ENCODE peak calls at places on chromosomes 3 and 15, in nine cellular contexts. L is brain microvascular endothelial cell, C is OCI-LY7, G is aorta, S is HCT116, V is upper lobe of right lung, W is HAP-1, E is neuronal stem cell, F is lung. A is an unnamed sample.

GRCh38 chr3:194140520-194141414 is 4.8 kb downstream of the HES1 start:
- DNase-seq in F (peak; percentile 43), S (no peak), L (peak; percentile 66), V (peak; percentile 85), W (peak; percentile 22), G (peak; percentile 85), C (no peak), E (peak; percentile 44), A (peak; percentile 73)

GRCh38 chr3:100781311-100781710 is 72.0 kb downstream of the TFG start:
- DNase-seq in W (no peak), C (no peak), V (no peak), L (no peak), G (no peak), S (no peak), F (no peak), E (no peak), A (no peak)

GRCh38 chr15:91717811-91718210 is 135.7 kb upstream of the SLCO3A1 start:
- DNase-seq in W (no peak), E (no peak), V (no peak), G (no peak), S (no peak), F (no peak), C (no peak), L (no peak), A (no peak)

GRCh38 chr15:70799667-70800450 is 36.5 kb upstream of the UACA start:
- DNase-seq in E (no peak), G (no peak), V (no peak), W (no peak), F (peak; percentile 74), C (no peak), S (no peak), L (peak; percentile 94), A (peak; percentile 99)

GRCh38 chr3:40827942-40828688 is 303.4 kb downstream of the ZNF621 start:
- DNase-seq in C (no peak), V (no peak), L (peak; percentile 57), S (no peak), F (no peak), E (no peak), W (no peak), G (no peak), A (peak; percentile 9)

GRCh38 chr3:151067158-151067557 is 18.3 kb upstream of the MED12L start:
- DNase-seq in L (no peak), S (peak; percentile 13), G (no peak), F (no peak), V (no peak), E (no peak), W (no peak), C (peak; percentile 60), A (no peak)

GRCh38 chr15:85583404-85584390 is 203.3 kb downstream of the AKAP13 start:
- DNase-seq in E (peak; percentile 21), F (peak; percentile 67), G (no peak), W (no peak), L (no peak), C (peak; percentile 77), V (peak; percentile 70), S (peak; percentile 36), A (no peak)

GRCh38 chr3:171301002-171301401 is 159.2 kb downstream of the TNIK start:
- DNase-seq in G (no peak), C (no peak), F (no peak), S (no peak), W (no peak), V (no peak), L (no peak), E (no peak), A (peak; percentile 16)

GRCh38 chr3:134325722-134326121 is 48.5 kb downstream of the AMOTL2 start:
- DNase-seq in W (no peak), F (peak; percentile 56), L (no peak), C (no peak), E (no peak), G (no peak), S (no peak), V (no peak), A (no peak)

GRCh38 chr3:17239417-17239816 is 354.7 kb downstream of the PLCL2 start:
- DNase-seq in W (no peak), E (no peak), S (no peak), V (no peak), C (no peak), G (no peak), L (no peak), F (no peak), A (no peak)

GRCh38 chr15:84681822-84682221 is 23.8 kb upstream of the NMB start:
- DNase-seq in W (no peak), F (no peak), C (no peak), E (no peak), G (no peak), S (no peak), L (peak; percentile 94), V (no peak), A (no peak)

GRCh38 chr3:27978440-27978839 is 256.3 kb upstream of the EOMES start:
- DNase-seq in W (no peak), V (no peak), F (no peak), G (no peak), C (no peak), E (no peak), L (no peak), S (no peak), A (no peak)

GRCh38 chr3:167480748-167481147 is 6.9 kb upstream of the SERPINI2 start:
- DNase-seq in L (no peak), W (no peak), F (no peak), G (no peak), S (no peak), V (no peak), E (no peak), C (no peak), A (no peak)

GRCh38 chr15:74367296-74367854 is at the start of gene CYP11A1:
- DNase-seq in F (no peak), V (no peak), E (no peak), G (no peak), S (no peak), C (no peak), L (no peak), W (no peak), A (no peak)

GRCh38 chr15:62472616-62473299 is 307.7 kb upstream of the C2CD4B start:
- DNase-seq in V (no peak), C (no peak), L (no peak), F (no peak), G (no peak), W (peak; percentile 77), E (no peak), S (no peak), A (peak; percentile 71)

DNA sequence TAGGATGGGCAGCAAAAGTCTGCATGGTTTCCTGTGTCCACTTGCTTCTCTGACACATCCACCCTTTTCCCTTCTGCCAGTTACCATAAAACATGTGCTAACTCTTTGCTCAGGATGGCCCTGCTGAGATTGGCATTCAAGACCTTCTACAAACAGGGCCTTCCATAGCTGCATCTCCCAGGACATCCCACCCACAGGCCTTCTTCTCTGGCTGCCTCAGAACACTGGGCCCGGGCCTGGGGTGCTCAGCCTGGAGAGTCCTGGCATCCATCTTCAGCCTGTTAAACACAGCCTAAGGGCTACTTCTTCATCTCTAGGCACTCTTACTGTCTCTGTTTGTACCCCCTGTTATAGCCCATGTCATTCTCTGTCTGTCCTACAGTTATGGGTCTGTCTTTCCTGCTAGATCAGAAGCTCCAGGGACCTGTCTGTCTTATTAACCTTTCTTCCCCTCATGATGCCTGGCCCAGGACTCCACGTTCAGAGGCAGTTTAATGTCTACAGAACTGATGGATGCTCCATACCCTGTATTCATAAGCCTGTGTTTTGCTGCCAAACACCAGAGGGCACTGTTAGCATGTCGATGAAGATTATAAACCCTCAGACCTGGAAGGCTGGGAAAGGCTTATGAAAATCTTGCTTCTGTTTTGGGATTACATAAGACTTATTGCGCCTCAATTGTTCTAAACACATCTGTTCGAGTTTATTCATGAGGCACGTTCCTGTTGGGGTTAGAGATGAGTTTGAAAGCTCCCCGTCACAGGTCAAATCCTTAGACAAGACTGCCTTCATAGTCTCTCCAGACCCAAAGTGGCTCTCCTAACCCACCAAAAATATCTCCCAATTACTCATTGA is 16.5 kb downstream of the SEMA3G start:
- DNase-seq in L (peak; percentile 70), G (no peak), E (peak; percentile 53), V (peak; percentile 37), F (peak; percentile 66), C (peak; percentile 67), S (peak; percentile 51), W (peak; percentile 79), A (peak; percentile 74)
- H3K4me3 ChIP-seq in L (no peak overlapping the region), G (no peak overlapping the region), E (no peak overlapping the region), V (no peak overlapping the region), F (no peak overlapping the region), C (no peak overlapping the region), S (no peak overlapping the region), W (no peak overlapping the region), A (no peak overlapping the region)

DNA sequence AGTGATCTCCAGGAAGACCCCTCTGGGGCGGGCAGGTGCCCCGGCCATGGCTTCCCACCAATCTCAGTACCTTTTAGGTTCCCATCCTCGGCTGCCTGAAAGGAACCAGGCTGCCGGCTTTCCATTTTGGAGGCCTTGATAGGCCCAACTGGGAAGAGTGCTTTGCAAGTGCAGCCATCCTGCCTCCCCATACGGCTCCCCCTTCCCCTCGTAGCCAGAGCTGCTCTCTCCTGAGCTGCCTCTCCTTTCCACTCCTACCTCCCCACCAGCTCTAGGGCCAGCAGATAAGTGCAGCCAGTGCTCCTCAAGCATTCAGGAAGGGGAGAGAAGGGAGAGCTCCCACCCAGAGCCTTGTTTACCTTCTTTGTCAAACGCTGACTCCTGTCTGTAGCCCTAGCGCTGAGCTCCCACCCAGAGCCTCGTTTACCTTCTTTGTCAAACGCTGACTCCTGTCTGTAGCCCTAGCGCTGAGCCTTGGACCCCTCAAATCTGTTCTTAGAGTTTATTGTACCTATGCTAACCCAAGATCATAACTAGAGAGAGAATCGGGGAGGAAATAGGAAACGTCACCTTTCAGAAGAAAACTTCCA is 133.0 kb downstream of the LRRK1 start:
- DNase-seq in F (no peak), E (no peak), G (no peak), S (no peak), V (no peak), W (no peak), L (no peak), C (no peak), A (no peak)
- H3K36me3 ChIP-seq in F (peaks cover 42% of the 10 kb centered on the region), E (no peaks in the 10 kb centered on the region), G (peaks cover 3% of the 10 kb centered on the region), S (peaks cover 4% of the 10 kb centered on the region), V (peaks cover 66% of the 10 kb centered on the region), W (peaks cover 31% of the 10 kb centered on the region), L (no peaks in the 10 kb centered on the region), C (peaks cover 100% of the 10 kb centered on the region), A (no peaks in the 10 kb centered on the region)

GRCh38 chr15:101439285-101439919 is 50.1 kb downstream of the PCSK6 start:
- DNase-seq in F (no peak), V (no peak), L (peak; percentile 15), G (no peak), C (no peak), E (no peak), W (no peak), S (no peak), A (no peak)
- H3K4me3 ChIP-seq in F (no peak overlapping the region), V (no peak overlapping the region), L (no peak overlapping the region), G (no peak overlapping the region), C (no peak overlapping the region), E (no peak overlapping the region), W (no peak overlapping the region), S (no peak overlapping the region), A (no peak overlapping the region)

DNA sequence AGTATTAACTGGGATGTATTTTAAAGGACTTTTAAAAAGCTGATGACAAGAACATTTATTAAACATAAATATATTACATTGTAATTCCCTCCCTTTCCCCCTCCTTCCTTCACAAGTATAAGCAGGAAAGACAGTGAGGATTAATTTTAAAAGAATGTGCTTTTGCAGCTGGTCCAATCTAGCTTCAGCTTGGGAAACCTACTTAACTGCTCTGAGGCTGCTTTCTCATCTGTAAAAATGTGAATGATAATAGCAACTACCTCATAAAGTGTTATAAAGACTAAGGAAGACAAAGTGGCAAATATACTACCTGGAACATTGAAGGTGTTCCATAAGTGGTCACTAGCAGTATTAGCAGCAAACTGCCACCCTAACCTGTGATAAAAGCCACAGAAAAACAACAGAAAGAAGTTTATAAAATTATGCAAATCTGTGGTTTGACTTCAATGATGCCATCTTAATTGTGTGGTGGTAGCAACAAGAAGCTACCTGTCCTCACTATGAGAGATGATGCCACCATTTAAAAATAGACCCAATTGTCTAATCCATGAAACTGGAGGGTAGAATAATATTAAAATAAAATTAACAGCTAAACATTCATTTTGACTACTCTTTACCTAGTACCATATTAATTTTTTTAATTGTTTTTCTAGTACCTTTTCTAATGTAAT is 20.0 kb downstream of the DHX36 start:
- DNase-seq in C (no peak), F (no peak), G (no peak), V (no peak), E (no peak), L (no peak), S (no peak), W (peak; percentile 51), A (no peak)
- H3K36me3 ChIP-seq in C (peaks cover 100% of the 10 kb centered on the region), F (peaks cover 16% of the 10 kb centered on the region), G (peaks cover 2% of the 10 kb centered on the region), V (peaks cover 83% of the 10 kb centered on the region), E (peaks cover 100% of the 10 kb centered on the region), L (peaks cover 33% of the 10 kb centered on the region), S (peaks cover 48% of the 10 kb centered on the region), W (peaks cover 84% of the 10 kb centered on the region), A (peaks cover 69% of the 10 kb centered on the region)